ENCODE peak calls at places on chromosomes 1 and 21, in four cellular contexts. I, R, J and O are unnamed samples.

GRCh38 chr1:67060811-67061218 is 6.9 kb upstream of the SLC35D1 start:
- DNase-seq in J (no peak), I (no peak), R (peak), O (no peak)

GRCh38 chr1:19044471-19044870 is 88.0 kb upstream of the IFFO2 start:
- DNase-seq in J (no peak), I (no peak), R (no peak), O (no peak)

GRCh38 chr1:244102471-244102870 is 51.4 kb downstream of the ZBTB18 start:
- DNase-seq in I (no peak), R (no peak), J (no peak), O (no peak)

GRCh38 chr21:36207577-36208320 is 51.1 kb downstream of the DOP1B start:
- DNase-seq in J (no peak), I (no peak), R (peak), O (no peak)

GRCh38 chr1:41394918-41395598 is 33.8 kb downstream of the FOXO6 start:
- DNase-seq in I (no peak), J (no peak), R (no peak), O (no peak)

GRCh38 chr1:236039736-236040670 is 24.9 kb downstream of the NID1 start:
- DNase-seq in J (no peak), I (no peak), R (no peak), O (no peak)

GRCh38 chr1:22789356-22789994 is 78.8 kb downstream of the EPHB2 start:
- DNase-seq in R (peak), J (no peak), I (no peak), O (no peak)

GRCh38 chr1:17895986-17896385 is 140.9 kb downstream of the ACTL8 start:
- DNase-seq in R (no peak), J (no peak), I (no peak), O (no peak)

GRCh38 chr1:35062518-35063196 is 16.5 kb upstream of the ZMYM1 start:
- DNase-seq in J (no peak), R (peak), I (no peak), O (no peak)

GRCh38 chr1:81877940-81878339 is 77.2 kb downstream of the ADGRL2 start:
- DNase-seq in I (no peak), J (no peak), R (no peak), O (no peak)

GRCh38 chr1:221336141-221336540 is 405.7 kb downstream of the DUSP10 start:
- DNase-seq in J (no peak), R (peak), I (no peak), O (no peak)

DNA sequence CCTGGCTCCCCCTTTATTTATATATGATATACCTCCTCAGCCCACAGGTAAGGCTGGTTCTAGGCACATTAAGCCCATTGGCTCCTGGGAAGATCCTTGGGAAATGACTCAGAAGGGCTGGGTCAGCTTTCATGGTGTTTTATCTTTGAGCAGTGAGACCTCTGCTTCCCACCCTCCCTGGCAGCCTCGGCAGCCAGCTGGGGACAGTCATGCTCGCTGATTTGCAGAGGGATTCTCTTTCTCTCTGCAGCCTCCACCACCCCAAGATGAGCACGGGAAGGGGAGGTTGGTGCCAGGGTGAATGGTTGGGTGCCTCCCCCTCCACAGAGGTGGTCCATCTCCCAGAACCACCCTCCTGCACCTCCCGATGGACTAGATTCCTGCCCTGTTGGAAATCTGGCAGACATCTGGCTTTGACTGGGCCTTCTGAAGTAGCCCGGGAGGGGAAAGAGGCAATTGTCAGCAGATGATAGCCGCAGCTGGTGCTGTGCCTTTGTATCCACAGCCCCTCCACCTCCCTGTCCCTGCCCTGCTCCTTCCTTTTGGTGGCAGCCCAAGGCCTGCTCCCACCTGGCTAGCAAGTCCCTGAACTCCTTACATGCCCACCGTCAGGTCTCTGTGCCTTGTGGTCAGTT is 24.7 kb downstream of the IER5 start:
- DNase-seq in R (peak), J (no peak), I (no peak), O (no peak)
- H3K27ac ChIP-seq in R (peak), J (no peak), I (peak), O (no peak)

GRCh38 chr21:38498057-38498833 is at the start of gene ERG:
- DNase-seq in R (no peak), I (no peak), J (peak), O (no peak)
- H3K27ac ChIP-seq in R (no peak), I (peak), J (peak), O (no peak)

DNA sequence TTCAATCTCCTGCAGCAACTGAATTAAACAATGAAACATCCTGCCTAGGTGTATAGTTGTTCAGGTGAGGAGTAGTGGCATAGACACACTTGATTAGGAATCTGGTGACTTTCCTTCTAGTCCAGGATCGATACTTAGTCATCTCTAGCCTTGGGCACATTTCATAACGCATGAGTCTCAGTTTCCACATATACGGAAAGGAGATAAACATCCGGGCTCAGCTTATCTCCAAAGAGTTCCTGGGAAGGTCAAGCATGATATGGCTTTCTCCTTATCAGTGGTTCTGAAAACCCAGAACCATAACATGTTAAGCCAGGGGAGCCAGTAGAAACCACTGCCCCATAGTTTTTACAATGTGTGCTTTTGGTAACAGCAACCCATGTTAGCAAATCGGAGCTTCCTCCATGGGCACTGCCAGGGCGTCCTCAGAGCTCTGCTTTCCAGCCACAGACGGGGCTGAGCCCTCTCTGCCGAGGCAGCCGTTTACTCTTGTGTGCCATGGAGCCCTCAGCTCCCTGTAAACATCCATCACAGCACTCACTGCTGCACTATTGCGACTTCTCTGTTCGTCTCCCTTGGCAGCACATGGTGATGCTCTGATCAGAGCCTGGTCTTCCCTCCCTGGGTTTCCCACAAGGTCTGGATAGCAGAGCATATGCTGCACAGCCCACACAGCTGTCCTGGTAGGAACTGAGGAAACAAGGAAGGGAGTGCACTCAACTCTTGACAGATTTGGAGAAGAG is 34.6 kb downstream of the RUNX1 start:
- DNase-seq in R (no peak), I (no peak), J (no peak), O (no peak)
- H3K27ac ChIP-seq in R (no peak), I (no peak), J (no peak), O (no peak)

GRCh38 chr1:230067441-230067870 is 418 bp downstream of the GALNT2 start:
- DNase-seq in R (peak), I (peak), J (no peak), O (no peak)
- H3K27ac ChIP-seq in R (peak), I (peak), J (peak), O (peak)

DNA sequence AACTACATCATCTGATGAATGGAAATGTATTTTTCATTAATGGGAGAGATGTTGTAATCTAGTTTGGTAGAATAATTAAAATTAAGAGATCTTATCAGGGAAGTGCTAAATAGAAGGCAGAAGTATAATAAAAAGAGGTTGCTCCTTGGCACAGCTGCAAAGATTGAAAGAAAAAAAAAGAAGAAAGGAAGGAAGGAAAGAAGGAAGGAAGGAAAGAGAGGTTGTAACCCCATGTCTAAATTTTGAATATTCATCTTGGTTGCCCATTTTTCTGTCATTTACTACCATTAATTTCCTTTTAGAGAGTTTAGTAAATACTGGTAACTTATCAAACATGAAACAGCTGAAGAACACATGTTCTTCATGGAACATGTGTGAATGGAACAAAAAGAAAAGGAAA is 10.5 kb upstream of the MDM4 start:
- DNase-seq in R (no peak), J (no peak), I (no peak), O (no peak)
- H3K27ac ChIP-seq in R (peak), J (peak), I (peak), O (peak)

GRCh38 chr1:60572378-60572777 is 498.8 kb upstream of the C1orf87 start:
- DNase-seq in R (no peak), J (no peak), I (no peak), O (no peak)
- H3K27ac ChIP-seq in R (no peak), J (peak), I (no peak), O (no peak)

GRCh38 chr1:1006305-1007159 is 6.6 kb upstream of the HES4 start:
- DNase-seq in J (peak), R (no peak), I (peak), O (no peak)
- H3K27ac ChIP-seq in J (no peak), R (no peak), I (peak), O (no peak)